ENCODE peak calls at places on chromosomes 6 and 20, in nine cellular contexts. K is caudate nucleus; J is EH; X is BE2C; C is NCI-H748 treated with DMSO at 0.1 percent for 48 hours; S is activated effector memory CD4-positive, alpha-beta T cell treated with anti-CD3 and anti-CD28 coated beads, Interleukin-2, amount 50 U/mL, for 16 hours; P is fibroblast of the conjunctiva; T is fibroblast of lung; L is NCI-H1436 treated with DMSO at 0.1 percent for 48 hours. R is an unnamed sample.

GRCh38 chr6:159646731-159647130 is 46.3 kb downstream of the SOD2 start:
- DNase-seq in K (no peak), J (peak), X (no peak), C (no peak), S (no peak), P (no peak), T (peak), L (no peak), R (no peak)

GRCh38 chr20:53937330-53937729 is 133.1 kb downstream of the BCAS1 start:
- DNase-seq in K (no peak), J (peak), X (no peak), C (no peak), S (no peak), P (no peak), T (no peak), L (no peak), R (no peak)

GRCh38 chr6:82589509-82590206 is 226.0 kb downstream of the TPBG start:
- DNase-seq in K (no peak), J (peak), X (peak), C (peak), S (no peak), P (peak), T (peak), L (peak), R (peak)

GRCh38 chr6:130240232-130240631 is 17.5 kb upstream of the SAMD3 start:
- DNase-seq in K (no peak), J (peak), X (no peak), C (no peak), S (no peak), P (peak), T (peak), L (no peak), R (peak)

GRCh38 chr20:20939006-20939405 is 167.2 kb downstream of the LINC00237 start:
- DNase-seq in K (no peak), J (no peak), X (no peak), C (no peak), S (no peak), P (no peak), T (no peak), L (no peak), R (no peak)

GRCh38 chr20:40305303-40305702 is 383.7 kb downstream of the MAFB start:
- DNase-seq in K (no peak), J (no peak), X (no peak), C (no peak), S (no peak), P (no peak), T (no peak), L (no peak), R (no peak)

GRCh38 chr20:63132715-63133471 is 83.0 kb downstream of the YTHDF1 start:
- DNase-seq in K (no peak), J (no peak), X (no peak), C (no peak), S (peak), P (no peak), T (no peak), L (no peak), R (no peak)

GRCh38 chr6:5989141-5989723 is 17.5 kb downstream of the NRN1 start:
- DNase-seq in K (no peak), J (peak), X (no peak), C (no peak), S (no peak), P (no peak), T (no peak), L (no peak), R (no peak)

GRCh38 chr6:166318649-166319600 is 10.7 kb upstream of the PRR18 start:
- DNase-seq in K (no peak), J (no peak), X (no peak), C (no peak), S (no peak), P (no peak), T (no peak), L (no peak), R (no peak)

GRCh38 chr6:158072083-158072721 is 90.5 kb downstream of the SYNJ2 start:
- DNase-seq in K (peak), J (peak), X (peak), C (peak), S (peak), P (peak), T (peak), L (no peak), R (no peak)

GRCh38 chr20:59153355-59153681 is 10.3 kb upstream of the ZNF831 start:
- DNase-seq in K (peak), J (no peak), X (no peak), C (no peak), S (no peak), P (no peak), T (no peak), L (no peak), R (no peak)

GRCh38 chr6:132072271-132072670 is 121.1 kb upstream of the CCN2 start:
- DNase-seq in K (no peak), J (no peak), X (no peak), C (no peak), S (no peak), P (no peak), T (no peak), L (no peak), R (no peak)

GRCh38 chr6:138685257-138685656 is 88.3 kb upstream of the CCDC28A start:
- DNase-seq in K (no peak), J (no peak), X (no peak), C (no peak), S (no peak), P (no peak), T (no peak), L (no peak), R (no peak)

GRCh38 chr20:11376998-11377397 is 540.7 kb upstream of the BTBD3 start:
- DNase-seq in K (no peak), J (peak), X (no peak), C (no peak), S (no peak), P (no peak), T (peak), L (no peak), R (peak)

GRCh38 chr20:33685328-33686007 is 717 bp downstream of the E2F1 start:
- DNase-seq in K (no peak), J (peak), X (peak), C (peak), S (peak), P (no peak), T (no peak), L (no peak), R (no peak)

GRCh38 chr6:52407467-52407866 is 12.7 kb upstream of the EFHC1 start:
- DNase-seq in K (no peak), J (peak), X (peak), C (peak), S (no peak), P (peak), T (peak), L (no peak), R (no peak)

GRCh38 chr6:107560657-107561056 is 70.7 kb downstream of the SOBP start:
- DNase-seq in K (no peak), J (peak), X (no peak), C (no peak), S (no peak), P (no peak), T (no peak), L (no peak), R (peak)

GRCh38 chr6:119370063-119370462 is 20.5 kb upstream of the MAN1A1 start:
- DNase-seq in K (no peak), J (no peak), X (no peak), C (no peak), S (no peak), P (no peak), T (no peak), L (no peak), R (no peak)

GRCh38 chr20:34083137-34083536 is 28.9 kb downstream of the EIF2S2 start:
- DNase-seq in K (no peak), J (peak), X (peak), C (no peak), S (no peak), P (peak), T (peak), L (no peak), R (peak)

GRCh38 chr20:51400051-51400926 is 142.2 kb downstream of the NFATC2 start:
- DNase-seq in K (no peak), J (no peak), X (no peak), C (no peak), S (peak), P (no peak), T (no peak), L (no peak), R (no peak)

GRCh38 chr6:112691289-112691688 is 344.2 kb downstream of the RFPL4B start:
- DNase-seq in K (no peak), J (peak), X (peak), C (no peak), S (no peak), P (peak), T (peak), L (no peak), R (peak)

GRCh38 chr20:45951925-45952834 is 17.7 kb downstream of the PCIF1 start:
- DNase-seq in K (no peak), J (no peak), X (no peak), C (no peak), S (no peak), P (no peak), T (no peak), L (no peak), R (no peak)

GRCh38 chr6:139418426-139419132 is 44.1 kb upstream of the CITED2 start:
- DNase-seq in K (no peak), J (no peak), X (no peak), C (no peak), S (no peak), P (no peak), T (no peak), L (no peak), R (no peak)

GRCh38 chr6:6811151-6812002 is 222.9 kb downstream of the LY86 start:
- DNase-seq in K (no peak), J (peak), X (no peak), C (peak), S (no peak), P (no peak), T (peak), L (peak), R (peak)

GRCh38 chr6:21739838-21740237 is 146.3 kb downstream of the SOX4 start:
- DNase-seq in K (no peak), J (no peak), X (no peak), C (no peak), S (no peak), P (no peak), T (peak), L (no peak), R (no peak)

GRCh38 chr20:34637245-34638185 is 39.4 kb downstream of the PIGU start:
- DNase-seq in K (peak), J (peak), X (no peak), C (no peak), S (no peak), P (peak), T (peak), L (no peak), R (peak)

R was measured in stromal cell of bone marrow.